ENCODE peak calls at places on chromosomes 6 and 20, in five cellular contexts. X is CD8-positive, alpha-beta T cell; E is tibial artery; A is left lung; W is pancreas. Y is an unnamed sample.
A peak's percentile ranks its signal among the peaks of the same experiment; 100 is the strongest.

GRCh38 chr20:8601542-8601912 is 467.4 kb upstream of the PLCB4 start:
- DNase-seq in X (no peak), A (no peak), W (no peak), E (no peak), Y (no peak)

GRCh38 chr6:15522427-15522826 is 140.4 kb downstream of the DTNBP1 start:
- DNase-seq in A (no peak), E (no peak), W (no peak), X (no peak), Y (no peak)

GRCh38 chr20:32510120-32510600 is 75.0 kb downstream of the NOL4L start:
- DNase-seq in E (no peak), X (no peak), A (peak; percentile 76), W (no peak), Y (no peak)

GRCh38 chr20:46581386-46581785 is 30.9 kb upstream of the OCSTAMP start:
- DNase-seq in W (no peak), X (no peak), A (no peak), E (no peak), Y (no peak)

GRCh38 chr6:70111737-70112136 is 191.1 kb downstream of the COL9A1 start:
- DNase-seq in E (no peak), W (no peak), A (no peak), X (no peak), Y (no peak)

GRCh38 chr6:101722991-101723579 is 329.6 kb downstream of the GRIK2 start:
- DNase-seq in W (no peak), E (no peak), X (no peak), A (no peak), Y (no peak)

GRCh38 chr6:100465701-100466409 is 1.1 kb upstream of the SIM1 start:
- DNase-seq in X (no peak), A (no peak), E (no peak), W (no peak), Y (no peak)

GRCh38 chr20:10218536-10219451 is at the start of gene SNAP25:
- DNase-seq in E (peak; percentile 81), X (peak; percentile 36), A (peak; percentile 44), W (peak; percentile 37), Y (peak; percentile 16)

GRCh38 chr20:46530640-46531039 is 17.3 kb upstream of the ZNF334 start:
- DNase-seq in A (no peak), W (no peak), X (no peak), E (no peak), Y (no peak)

GRCh38 chr6:130760006-130760405 is 67.2 kb upstream of the SMLR1 start:
- DNase-seq in A (no peak), X (no peak), E (no peak), W (no peak), Y (no peak)

GRCh38 chr20:44523746-44524145 is 1.9 kb upstream of the SERINC3 start:
- DNase-seq in W (no peak), X (no peak), A (no peak), E (no peak), Y (no peak)

GRCh38 chr20:44517454-44517853 is 4.4 kb downstream of the SERINC3 start:
- DNase-seq in W (no peak), X (no peak), E (no peak), A (no peak), Y (no peak)

GRCh38 chr20:44522841-44523240 is 971 bp upstream of the SERINC3 start:
- DNase-seq in A (no peak), W (no peak), E (no peak), X (no peak), Y (no peak)

GRCh38 chr20:44526129-44526528 is 4.3 kb upstream of the SERINC3 start:
- DNase-seq in A (no peak), X (no peak), E (no peak), W (no peak), Y (no peak)

GRCh38 chr20:44521484-44522481 is at the start of gene SERINC3:
- DNase-seq in X (peak; percentile 99), A (peak; percentile 98), W (peak; percentile 95), E (peak; percentile 99), Y (peak; percentile 97)
- TF ChIP-seq CTCF in X (no peak), A (no peak), W (no peak), E (no peak), Y (no peak)

GRCh38 chr20:6008254-6008653 is 45.6 kb downstream of the LRRN4 start:
- DNase-seq in X (no peak), E (peak; percentile 83), A (no peak), W (no peak), Y (no peak)
- H3K27ac ChIP-seq in X (no peak overlapping the region), E (no peak overlapping the region), A (peak overlapping the region; percentile 77), W (no peak overlapping the region), Y (no peak overlapping the region)

GRCh38 chr6:77133031-77133430 is 330.3 kb downstream of the HTR1B start:
- DNase-seq in E (no peak), A (no peak), W (no peak), X (no peak), Y (no peak)
- TF ChIP-seq CTCF in E (no peak), A (no peak), W (no peak), X (no peak), Y (no peak)

GRCh38 chr6:134449004-134449403 is 131.1 kb upstream of the SGK1 start:
- DNase-seq in W (no peak), E (no peak), X (no peak), A (no peak), Y (no peak)
- H3K27ac ChIP-seq in W (no peak overlapping the region), E (no peak overlapping the region), X (no peak overlapping the region), A (no peak overlapping the region), Y (no peak overlapping the region)

DNA sequence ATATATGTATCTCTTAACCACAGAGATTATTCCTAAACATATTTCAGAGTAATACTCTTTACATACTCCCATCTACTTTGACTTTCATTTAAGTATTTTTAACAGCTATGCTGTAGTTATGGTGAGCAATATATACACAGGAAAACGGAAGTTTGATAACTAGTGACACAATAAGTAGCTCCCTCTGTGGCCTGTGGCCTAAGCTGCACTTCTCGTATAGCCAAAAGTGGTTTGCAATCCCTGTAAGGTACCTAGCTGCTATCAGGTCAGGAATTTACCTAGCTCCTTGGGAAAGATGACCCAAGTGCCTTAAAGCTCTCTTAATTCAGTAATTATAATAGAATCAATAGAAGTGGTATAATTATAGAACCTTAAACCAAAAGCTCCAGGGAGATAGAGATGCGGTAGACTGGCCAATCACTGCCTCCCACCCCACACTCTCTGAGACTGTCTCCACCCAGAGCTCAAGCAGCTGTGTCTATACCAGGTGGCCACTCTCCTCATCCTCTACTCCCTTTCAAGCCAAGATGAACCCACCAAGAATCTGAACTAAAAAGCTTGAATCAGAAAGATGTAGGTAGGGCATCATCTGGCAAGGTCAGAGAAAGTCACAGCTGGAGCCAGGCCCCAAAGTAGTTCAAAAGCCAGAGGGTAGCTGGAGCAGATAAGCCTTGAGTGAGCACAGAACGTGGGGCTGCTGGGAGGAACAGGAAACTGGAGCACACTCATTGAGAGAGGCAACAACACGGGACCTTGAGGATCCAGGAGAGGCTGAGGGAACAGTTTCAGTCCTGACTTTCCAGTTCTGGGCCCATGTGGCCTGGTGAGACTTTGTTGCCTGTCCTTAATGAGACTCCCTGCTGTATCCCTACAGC is 84.9 kb upstream of the ASF1A start:
- DNase-seq in W (no peak), E (no peak), X (no peak), A (no peak), Y (no peak)
- TF ChIP-seq CTCF in W (no peak), E (no peak), X (no peak), A (no peak), Y (no peak)

DNA sequence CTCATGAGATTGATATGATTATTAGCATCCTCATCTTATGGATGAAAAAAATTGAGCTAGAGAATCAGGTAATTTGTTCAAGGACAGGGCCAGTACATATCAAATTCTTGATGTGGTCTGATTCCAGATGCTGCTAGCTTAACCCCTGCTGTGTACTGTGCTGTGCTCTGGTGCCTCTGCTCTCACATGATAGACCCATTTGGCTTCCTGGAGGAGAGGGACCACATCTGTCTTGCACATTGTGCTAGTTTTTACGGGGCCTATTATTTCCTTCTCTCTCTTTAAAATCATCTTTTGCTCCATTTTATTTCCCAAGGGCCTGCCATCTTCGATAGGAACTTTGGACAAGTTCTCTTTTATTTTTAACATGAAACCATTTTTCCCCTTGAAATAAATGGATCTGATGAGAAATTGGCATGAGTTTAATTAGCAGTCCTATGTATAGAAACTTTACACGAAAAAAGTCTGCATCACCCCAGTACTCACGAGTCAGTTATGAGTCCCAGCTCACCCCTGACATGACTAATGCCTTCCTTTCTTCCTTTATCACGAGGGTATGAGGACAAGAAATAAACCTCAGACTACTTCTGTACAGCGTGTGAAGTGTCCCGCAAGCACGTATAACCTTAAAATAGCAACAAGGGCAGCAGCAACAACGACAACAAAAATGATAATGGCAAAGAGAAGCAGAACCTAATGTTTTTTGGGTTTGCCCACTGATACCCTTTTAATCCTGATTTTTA is 26.5 kb downstream of the CD109 start:
- DNase-seq in A (no peak), W (no peak), E (no peak), X (no peak), Y (no peak)
- H3K27ac ChIP-seq in A (peak overlapping the region; percentile 10), W (no peak overlapping the region), E (no peak overlapping the region), X (no peak overlapping the region), Y (no peak overlapping the region)

GRCh38 chr6:3287308-3287707 is 28.6 kb downstream of the PSMG4 start:
- DNase-seq in W (no peak), E (peak; percentile 61), A (no peak), X (no peak), Y (no peak)
- TF ChIP-seq CTCF in W (no peak), E (no peak), A (no peak), X (no peak), Y (no peak)

DNA sequence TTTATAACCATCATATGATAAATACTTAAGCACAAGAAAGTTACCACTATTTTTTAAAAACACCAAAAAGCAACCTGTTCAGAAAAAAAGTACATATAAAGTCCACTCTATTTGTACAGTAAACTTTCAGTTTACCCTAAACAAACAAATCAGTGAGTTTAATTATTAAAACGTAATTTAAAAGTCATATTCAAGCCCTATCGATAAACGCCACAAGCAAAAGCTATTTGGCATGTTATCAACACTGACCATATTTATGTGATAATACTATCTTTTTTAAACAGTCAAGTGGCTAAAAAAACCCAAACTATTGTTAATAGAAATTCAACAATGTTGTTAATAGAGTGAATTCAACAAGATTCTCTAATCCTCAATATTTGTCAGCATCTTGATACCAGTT is 1.9 kb downstream of the KATNA1 start:
- DNase-seq in A (no peak), E (no peak), X (no peak), W (no peak), Y (no peak)
- H3K27ac ChIP-seq in A (no peak overlapping the region), E (no peak overlapping the region), X (no peak overlapping the region), W (no peak overlapping the region), Y (no peak overlapping the region)

DNA sequence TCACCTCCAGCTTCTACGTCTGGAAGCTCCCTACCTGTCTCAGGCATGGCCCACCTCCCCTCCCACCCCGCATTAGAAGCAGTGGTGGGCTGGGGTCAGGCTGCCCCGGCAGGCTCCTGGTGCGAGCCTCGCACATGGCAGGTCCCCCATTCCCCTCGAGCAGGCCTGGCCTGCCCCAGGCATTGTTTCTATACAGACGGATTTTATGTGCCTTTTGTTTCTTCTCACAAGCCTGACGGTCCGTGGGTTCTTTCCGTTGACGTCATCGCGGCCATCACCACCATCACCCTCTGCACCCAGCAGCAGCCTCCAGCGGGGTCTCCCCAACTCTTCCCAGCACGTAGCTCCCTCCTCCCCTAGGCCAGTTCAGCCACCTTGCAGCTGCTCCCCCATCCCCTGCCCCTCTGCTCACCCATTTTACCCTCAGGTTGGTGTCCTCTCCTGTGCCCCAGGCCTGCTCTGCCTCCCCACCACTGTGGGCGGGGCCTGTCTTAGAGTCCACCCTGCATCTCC is 4.6 kb downstream of the CST7 start:
- DNase-seq in W (peak; percentile 14), E (no peak), A (no peak), X (peak; percentile 45), Y (peak; percentile 44)
- TF ChIP-seq CTCF in W (no peak), E (no peak), A (no peak), X (no peak), Y (no peak)

GRCh38 chr6:150598858-150599198 is 857 bp upstream of the PLEKHG1 start:
- DNase-seq in X (no peak), E (no peak), A (no peak), W (no peak), Y (no peak)
- H3K27ac ChIP-seq in X (no peak overlapping the region), E (no peak overlapping the region), A (no peak overlapping the region), W (no peak overlapping the region), Y (peak overlapping the region; percentile 97)